ENCODE peak calls at places on chromosome 18, in seven cellular contexts. O is pulmonary artery endothelial cell, T is nephron progenitor cell, Z is SK-N-DZ, X is cardiac septum, Y is heart left ventricle, W is HS-5. Q is an unnamed sample.

GRCh38 chr18:63624863-63625262 is 19.2 kb downstream of the SERPINB4 start:
- DNase-seq in Z (no peak), W (no peak), X (no peak), T (no peak), Y (no peak), O (no peak), Q (no peak)

GRCh38 chr18:66616523-66616983 is 12.7 kb upstream of the CDH19 start:
- DNase-seq in Y (no peak), Z (peak), X (no peak), T (peak), W (no peak), O (no peak), Q (peak)

GRCh38 chr18:8351173-8351572 is 258.1 kb upstream of the RAB12 start:
- DNase-seq in X (no peak), W (no peak), Y (no peak), T (no peak), Z (no peak), O (no peak), Q (peak)

GRCh38 chr18:7524786-7525185 is 42.3 kb upstream of the PTPRM start:
- DNase-seq in O (no peak), Y (no peak), W (no peak), X (no peak), Z (no peak), T (no peak), Q (no peak)

GRCh38 chr18:34659579-34660517 is 50.2 kb upstream of the DTNA start:
- DNase-seq in T (peak), X (peak), W (peak), Z (peak), Y (peak), O (peak), Q (no peak)

GRCh38 chr18:57437782-57438668 is 2.9 kb downstream of the ONECUT2 start:
- DNase-seq in X (no peak), T (peak), Z (peak), W (no peak), Y (peak), O (peak), Q (peak)

GRCh38 chr18:79600596-79600995 is 79.0 kb upstream of the CTDP1 start:
- DNase-seq in Z (no peak), O (no peak), X (peak), T (no peak), W (no peak), Y (no peak), Q (no peak)

GRCh38 chr18:1057367-1057766 is 152.7 kb downstream of the ADCYAP1 start:
- DNase-seq in X (no peak), O (no peak), Y (no peak), W (no peak), T (no peak), Z (no peak), Q (no peak)

GRCh38 chr18:46413684-46414083 is 243.3 kb downstream of the LOXHD1 start:
- DNase-seq in X (no peak), T (no peak), W (no peak), Z (no peak), Y (no peak), O (no peak), Q (no peak)

GRCh38 chr18:72375628-72376027 is 168.5 kb downstream of the CBLN2 start:
- DNase-seq in Z (no peak), O (no peak), T (no peak), X (no peak), W (peak), Y (no peak), Q (no peak)

GRCh38 chr18:58581265-58581664 is 47.6 kb downstream of the ALPK2 start:
- DNase-seq in T (no peak), Z (no peak), O (no peak), Y (no peak), X (no peak), W (no peak), Q (no peak)

GRCh38 chr18:75377258-75377657 is 50.2 kb downstream of the SMIM21 start:
- DNase-seq in O (no peak), W (no peak), T (no peak), Z (no peak), X (no peak), Y (no peak), Q (no peak)

GRCh38 chr18:54149078-54149697 is 75.3 kb downstream of the MBD2 start:
- DNase-seq in Y (no peak), X (no peak), T (no peak), W (peak), Z (no peak), O (peak), Q (no peak)

GRCh38 chr18:67232406-67232805 is 284.1 kb downstream of the DSEL start:
- DNase-seq in T (no peak), O (peak), Y (no peak), W (no peak), X (no peak), Z (no peak), Q (no peak)

GRCh38 chr18:12422936-12423335 is 15.2 kb downstream of the PRELID3A start:
- DNase-seq in O (no peak), Z (no peak), T (no peak), Y (no peak), W (no peak), X (no peak), Q (peak)

GRCh38 chr18:75251466-75251865 is 40.9 kb downstream of the TSHZ1 start:
- DNase-seq in W (no peak), X (no peak), Y (no peak), Z (no peak), O (no peak), T (no peak), Q (no peak)

GRCh38 chr18:52937840-52938239 is 597.8 kb downstream of the DCC start:
- DNase-seq in Y (no peak), O (no peak), W (no peak), T (no peak), Z (no peak), X (no peak), Q (no peak)

GRCh38 chr18:62564044-62564443 is 41.2 kb downstream of the ZCCHC2 start:
- DNase-seq in X (no peak), O (no peak), T (no peak), W (no peak), Y (no peak), Z (no peak), Q (no peak)

GRCh38 chr18:63155169-63155852 is 164.3 kb downstream of the BCL2 start:
- DNase-seq in O (no peak), Z (peak), T (peak), W (no peak), X (peak), Y (peak), Q (peak)